ENCODE peak calls at places on chromosomes 2 and 18, in seven cellular contexts. One of them, this sample, is unnamed.

GRCh38 chr2:233399306-233400225 is 45.3 kb downstream of the DGKD start:
- DNase-seq in heart left ventricle: no peak
- DNase-seq in tibial nerve: no peak
- DNase-seq in sigmoid colon: no peak
- DNase-seq in gastrocnemius medialis: no peak
- DNase-seq in testis: no peak
- DNase-seq in K562: no peak
- DNase-seq in this sample: no peak

GRCh38 chr2:150485871-150486538 is 1.5 kb downstream of the RND3 start:
- DNase-seq in tibial nerve: peak
- DNase-seq in gastrocnemius medialis: peak
- DNase-seq in sigmoid colon: peak
- DNase-seq in heart left ventricle: peak
- DNase-seq in testis: peak
- DNase-seq in K562: no peak
- DNase-seq in this sample: peak

GRCh38 chr18:70280007-70280925 is 8.6 kb upstream of the SOCS6 start:
- DNase-seq in sigmoid colon: no peak
- DNase-seq in gastrocnemius medialis: peak
- DNase-seq in K562: peak
- DNase-seq in tibial nerve: no peak
- DNase-seq in testis: no peak
- DNase-seq in heart left ventricle: peak
- DNase-seq in this sample: no peak

GRCh38 chr2:86750240-86750839 is 30.2 kb downstream of the RMND5A start:
- DNase-seq in heart left ventricle: no peak
- DNase-seq in testis: no peak
- DNase-seq in tibial nerve: no peak
- DNase-seq in gastrocnemius medialis: no peak
- DNase-seq in K562: no peak
- DNase-seq in sigmoid colon: no peak
- DNase-seq in this sample: no peak

GRCh38 chr18:45449761-45450227 is 165.5 kb upstream of the SLC14A2 start:
- DNase-seq in tibial nerve: peak
- DNase-seq in gastrocnemius medialis: peak
- DNase-seq in sigmoid colon: peak
- DNase-seq in testis: peak
- DNase-seq in heart left ventricle: peak
- DNase-seq in K562: no peak
- DNase-seq in this sample: no peak

GRCh38 chr2:157785866-157786662 is 90.1 kb downstream of the ACVR1 start:
- DNase-seq in heart left ventricle: no peak
- DNase-seq in gastrocnemius medialis: no peak
- DNase-seq in K562: peak
- DNase-seq in testis: no peak
- DNase-seq in tibial nerve: no peak
- DNase-seq in sigmoid colon: no peak
- DNase-seq in this sample: no peak

GRCh38 chr2:222819722-222820333 is 41.0 kb upstream of the ACSL3 start:
- DNase-seq in K562: no peak
- DNase-seq in gastrocnemius medialis: no peak
- DNase-seq in heart left ventricle: no peak
- DNase-seq in sigmoid colon: no peak
- DNase-seq in testis: no peak
- DNase-seq in tibial nerve: no peak
- DNase-seq in this sample: no peak

GRCh38 chr18:68448736-68449135 is 266.2 kb downstream of the TMX3 start:
- DNase-seq in tibial nerve: no peak
- DNase-seq in K562: no peak
- DNase-seq in testis: no peak
- DNase-seq in gastrocnemius medialis: no peak
- DNase-seq in sigmoid colon: no peak
- DNase-seq in heart left ventricle: no peak
- DNase-seq in this sample: no peak

GRCh38 chr2:226969412-226969811 is 133.6 kb downstream of the RHBDD1 start:
- DNase-seq in sigmoid colon: no peak
- DNase-seq in tibial nerve: no peak
- DNase-seq in testis: no peak
- DNase-seq in gastrocnemius medialis: no peak
- DNase-seq in K562: no peak
- DNase-seq in heart left ventricle: no peak
- DNase-seq in this sample: no peak

GRCh38 chr2:109125595-109126500 is 3.2 kb upstream of the SH3RF3 start:
- DNase-seq in tibial nerve: no peak
- DNase-seq in sigmoid colon: no peak
- DNase-seq in testis: peak
- DNase-seq in heart left ventricle: no peak
- DNase-seq in K562: no peak
- DNase-seq in gastrocnemius medialis: no peak
- DNase-seq in this sample: no peak
- H3K4me3 ChIP-seq in tibial nerve: no peak
- H3K4me3 ChIP-seq in sigmoid colon: no peak
- H3K4me3 ChIP-seq in testis: no peak
- H3K4me3 ChIP-seq in heart left ventricle: no peak
- H3K4me3 ChIP-seq in K562: no peak
- H3K4me3 ChIP-seq in gastrocnemius medialis: no peak
- H3K4me3 ChIP-seq in this sample: no peak

GRCh38 chr2:216490061-216490460 is 8.6 kb upstream of the RPL37A start:
- DNase-seq in heart left ventricle: no peak
- DNase-seq in testis: no peak
- DNase-seq in K562: no peak
- DNase-seq in gastrocnemius medialis: no peak
- DNase-seq in tibial nerve: no peak
- DNase-seq in sigmoid colon: no peak
- DNase-seq in this sample: no peak

GRCh38 chr2:216486708-216487107 is 11.9 kb upstream of the RPL37A start:
- DNase-seq in sigmoid colon: no peak
- DNase-seq in tibial nerve: no peak
- DNase-seq in testis: no peak
- DNase-seq in gastrocnemius medialis: no peak
- DNase-seq in heart left ventricle: no peak
- DNase-seq in K562: no peak
- DNase-seq in this sample: no peak

GRCh38 chr2:216495656-216496055 is 3.0 kb upstream of the RPL37A start:
- DNase-seq in K562: no peak
- DNase-seq in heart left ventricle: no peak
- DNase-seq in sigmoid colon: no peak
- DNase-seq in testis: no peak
- DNase-seq in tibial nerve: no peak
- DNase-seq in gastrocnemius medialis: no peak
- DNase-seq in this sample: no peak

GRCh38 chr2:216492951-216493685 is 5.5 kb upstream of the RPL37A start:
- DNase-seq in heart left ventricle: no peak
- DNase-seq in testis: no peak
- DNase-seq in K562: no peak
- DNase-seq in gastrocnemius medialis: no peak
- DNase-seq in sigmoid colon: no peak
- DNase-seq in tibial nerve: no peak
- DNase-seq in this sample: no peak

DNA sequence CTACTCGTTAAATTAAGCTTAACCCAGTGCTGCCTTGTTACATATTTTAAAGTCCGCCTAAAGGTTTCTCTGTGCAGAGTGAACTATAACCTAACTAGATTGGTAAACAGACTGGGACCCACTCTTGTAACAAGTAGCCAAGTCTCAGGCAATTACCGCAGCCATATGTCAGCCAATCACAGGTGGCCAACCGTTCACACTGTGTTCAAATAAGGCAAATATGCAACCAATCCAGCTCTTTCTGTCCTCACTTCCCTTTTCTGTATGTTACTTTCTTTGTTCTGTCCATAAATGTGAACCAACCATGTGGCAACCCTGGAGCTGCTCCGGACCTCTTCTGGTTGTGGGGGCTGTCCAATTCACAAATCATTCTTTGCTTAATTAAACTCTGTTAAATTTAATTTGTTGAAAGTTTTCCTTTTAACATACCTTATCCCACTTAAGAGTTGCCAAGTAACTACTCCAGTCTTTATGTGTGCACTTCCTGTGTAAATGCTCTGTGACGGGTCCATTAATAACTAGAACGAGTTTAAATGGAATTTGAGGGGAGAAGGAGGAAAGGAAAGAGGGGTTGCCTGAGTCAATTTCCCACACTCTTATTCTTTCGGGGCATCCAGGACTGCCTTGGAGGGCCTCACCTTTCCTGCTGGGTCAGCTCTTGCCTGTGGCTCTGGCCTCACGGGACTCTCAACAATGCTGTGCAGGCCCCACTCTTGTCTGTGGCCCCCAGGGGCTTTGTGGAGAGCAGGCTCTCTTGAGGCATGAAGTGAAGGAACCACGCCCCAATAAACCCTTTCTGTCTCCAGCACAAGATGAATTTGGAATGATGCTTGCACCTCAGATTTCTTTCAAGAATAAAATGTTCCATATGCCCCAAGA is 6.6 kb upstream of the RPL37A start:
- DNase-seq in heart left ventricle: no peak
- DNase-seq in sigmoid colon: no peak
- DNase-seq in tibial nerve: no peak
- DNase-seq in testis: no peak
- DNase-seq in gastrocnemius medialis: no peak
- DNase-seq in K562: no peak
- DNase-seq in this sample: no peak
- TF ChIP-seq POLR2A in heart left ventricle: no peak
- TF ChIP-seq POLR2A in sigmoid colon: no peak
- TF ChIP-seq POLR2A in tibial nerve: no peak
- TF ChIP-seq POLR2A in testis: no peak
- TF ChIP-seq POLR2A in gastrocnemius medialis: no peak
- TF ChIP-seq POLR2A in K562: no peak
- TF ChIP-seq POLR2A in this sample: no peak

DNA sequence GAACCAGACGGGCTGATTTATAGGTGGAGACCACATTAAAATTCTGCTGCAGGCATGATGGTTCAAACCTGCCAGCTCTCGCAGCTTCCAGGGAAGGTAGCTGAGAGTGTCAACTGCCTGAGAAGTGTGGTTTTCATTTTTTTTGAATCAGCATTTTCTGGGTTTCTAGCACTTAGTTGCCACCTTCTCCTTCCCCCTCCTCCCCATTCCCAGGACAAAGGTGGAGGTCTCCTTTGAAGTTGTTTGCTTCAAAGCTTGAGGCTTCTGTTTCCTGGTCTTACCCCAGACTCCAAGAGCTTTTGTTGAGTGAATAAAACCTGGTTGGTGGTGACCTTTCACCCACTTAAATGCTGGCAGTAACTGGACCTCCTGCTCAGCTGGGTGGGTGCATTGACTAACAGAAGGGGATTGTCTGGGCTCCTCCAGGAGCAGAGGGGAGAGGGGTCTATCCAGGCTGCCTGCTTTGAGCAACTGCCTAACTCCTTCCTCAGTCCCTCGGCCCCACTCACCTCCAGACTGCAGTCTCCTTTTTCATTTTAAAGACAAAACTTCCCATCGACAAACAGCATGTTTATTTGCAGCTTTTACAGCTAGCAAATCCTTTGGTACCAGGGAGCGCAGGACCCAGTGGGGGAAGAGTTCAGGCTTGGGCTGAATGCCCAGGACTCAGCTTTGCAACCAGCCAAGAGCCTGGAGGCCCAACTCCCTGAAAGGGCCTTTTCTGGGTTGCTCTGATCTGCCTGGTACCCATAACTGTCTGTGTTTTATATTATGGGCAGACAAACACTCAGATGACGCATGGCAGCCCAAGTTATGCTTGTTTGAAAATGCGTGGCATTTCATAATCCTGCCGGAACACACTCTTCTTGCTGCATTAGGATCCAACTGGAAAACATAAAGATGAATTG is 3.6 kb downstream of the RHOB start:
- DNase-seq in K562: no peak
- DNase-seq in tibial nerve: peak
- DNase-seq in gastrocnemius medialis: peak
- DNase-seq in sigmoid colon: peak
- DNase-seq in heart left ventricle: peak
- DNase-seq in testis: peak
- DNase-seq in this sample: peak
- H3K4me3 ChIP-seq in K562: no peak
- H3K4me3 ChIP-seq in tibial nerve: peak
- H3K4me3 ChIP-seq in gastrocnemius medialis: peak
- H3K4me3 ChIP-seq in sigmoid colon: peak
- H3K4me3 ChIP-seq in heart left ventricle: peak
- H3K4me3 ChIP-seq in testis: peak
- H3K4me3 ChIP-seq in this sample: no peak

DNA sequence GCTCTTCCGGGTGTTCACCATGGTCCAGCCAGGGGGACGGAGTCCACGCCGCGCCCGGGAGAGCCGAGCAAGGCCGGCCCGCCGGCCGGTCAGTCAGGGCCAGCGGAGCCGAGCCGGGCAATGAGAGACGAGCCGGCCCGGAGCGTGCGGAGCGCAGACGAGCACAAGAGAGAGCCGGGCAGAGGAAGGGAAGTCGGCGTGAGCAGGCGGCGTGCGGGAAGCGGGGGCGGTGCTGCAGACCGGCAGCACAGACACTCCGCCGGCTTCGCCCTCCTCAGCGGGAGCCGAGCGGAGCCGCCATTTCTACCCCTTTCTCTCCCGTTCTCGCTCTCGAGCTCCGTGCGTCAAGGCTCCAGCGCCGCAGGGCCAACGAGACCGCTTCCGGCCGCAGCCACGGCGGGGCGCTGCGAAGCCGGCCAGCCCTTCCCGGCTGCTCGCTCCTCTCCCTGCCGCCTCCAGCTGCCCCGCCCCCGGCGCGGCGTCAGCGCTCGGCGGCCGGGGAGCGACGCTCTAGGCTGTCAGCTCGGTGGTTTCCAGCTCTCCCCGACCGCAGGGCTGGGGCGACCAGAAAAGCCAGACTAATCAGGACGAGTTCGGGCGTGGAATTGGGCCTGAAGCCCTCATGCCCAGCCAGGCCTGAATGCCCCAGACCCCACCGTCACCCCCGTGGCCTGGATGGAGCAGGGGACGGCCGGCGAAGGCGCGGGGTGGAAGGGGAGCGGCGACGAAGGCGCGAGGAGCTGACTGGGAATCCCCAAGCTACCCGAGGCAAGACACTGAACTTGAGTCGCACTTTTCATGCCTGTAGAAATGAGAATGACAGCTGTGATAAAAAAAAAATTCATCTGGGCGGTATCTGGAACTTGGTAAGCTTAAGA is at the start of gene ATAD2B:
- DNase-seq in K562: peak
- DNase-seq in tibial nerve: peak
- DNase-seq in sigmoid colon: peak
- DNase-seq in testis: peak
- DNase-seq in heart left ventricle: peak
- DNase-seq in gastrocnemius medialis: peak
- DNase-seq in this sample: peak
- TF ChIP-seq POLR2A in K562: peak
- TF ChIP-seq POLR2A in tibial nerve: peak
- TF ChIP-seq POLR2A in sigmoid colon: peak
- TF ChIP-seq POLR2A in testis: peak
- TF ChIP-seq POLR2A in heart left ventricle: no peak
- TF ChIP-seq POLR2A in gastrocnemius medialis: peak
- TF ChIP-seq POLR2A in this sample: no peak

GRCh38 chr18:10455726-10456453 is 1.5 kb downstream of the APCDD1 start:
- DNase-seq in testis: no peak
- DNase-seq in heart left ventricle: no peak
- DNase-seq in tibial nerve: no peak
- DNase-seq in gastrocnemius medialis: no peak
- DNase-seq in sigmoid colon: no peak
- DNase-seq in K562: no peak
- DNase-seq in this sample: peak
- H3K4me3 ChIP-seq in testis: peak
- H3K4me3 ChIP-seq in heart left ventricle: peak
- H3K4me3 ChIP-seq in tibial nerve: peak
- H3K4me3 ChIP-seq in gastrocnemius medialis: peak
- H3K4me3 ChIP-seq in sigmoid colon: peak
- H3K4me3 ChIP-seq in K562: no peak
- H3K4me3 ChIP-seq in this sample: peak

GRCh38 chr2:24919977-24920812 is at the start of gene ADCY3:
- DNase-seq in sigmoid colon: peak
- DNase-seq in K562: peak
- DNase-seq in heart left ventricle: peak
- DNase-seq in gastrocnemius medialis: no peak
- DNase-seq in testis: peak
- DNase-seq in tibial nerve: peak
- DNase-seq in this sample: no peak
- TF ChIP-seq POLR2A in sigmoid colon: no peak
- TF ChIP-seq POLR2A in K562: no peak
- TF ChIP-seq POLR2A in heart left ventricle: no peak
- TF ChIP-seq POLR2A in gastrocnemius medialis: peak
- TF ChIP-seq POLR2A in testis: no peak
- TF ChIP-seq POLR2A in tibial nerve: no peak
- TF ChIP-seq POLR2A in this sample: no peak

This sample was measured in lower leg skin.